ENCODE peak calls at places on chromosomes 5 and 9, in ten cellular contexts. D is WTC11; O is GM10248; R is stomach; Q is T follicular helper cell; K is stimulated activated CD4-positive, alpha-beta T cell treated with anti-CD3 and anti-CD28 coated beads, Interleukin-2, amount 100 ng/mL, for 48 hours; C is RWPE1; H is fibroblast of lung; M is NCI-H1105; W is germinal center. A is an unnamed sample.

GRCh38 chr5:3220638-3221288 is 374.9 kb upstream of the IRX1 start:
- DNase-seq in D (no peak), O (no peak), R (peak; percentile 22), Q (no peak), K (no peak), C (no peak), H (no peak), M (no peak), W (no peak), A (no peak)

GRCh38 chr5:1448511-1449011 is 3.3 kb upstream of the SLC6A3 start:
- DNase-seq in D (no peak), O (no peak), R (peak; percentile 10), Q (no peak), K (no peak), C (no peak), H (no peak), M (no peak), W (no peak), A (no peak)

GRCh38 chr5:137570070-137570469 is 70.9 kb upstream of the SPOCK1 start:
- DNase-seq in D (no peak), O (no peak), R (no peak), Q (no peak), K (no peak), C (no peak), H (no peak), M (no peak), W (no peak), A (no peak)

GRCh38 chr5:137954131-137954879 is 65.0 kb downstream of the PKD2L2 start:
- DNase-seq in D (no peak), O (no peak), R (no peak), Q (no peak), K (no peak), C (peak; percentile 63), H (peak; percentile 86), M (no peak), W (no peak), A (no peak)

GRCh38 chr9:132647355-132647754 is 22.4 kb downstream of the DDX31 start:
- DNase-seq in D (no peak), O (no peak), R (no peak), Q (no peak), K (no peak), C (no peak), H (peak; percentile 99), M (no peak), W (no peak), A (no peak)

GRCh38 chr5:107428303-107428761 is 242.4 kb downstream of the EFNA5 start:
- DNase-seq in D (no peak), O (no peak), R (no peak), Q (no peak), K (no peak), C (no peak), H (peak; percentile 24), M (no peak), W (no peak), A (no peak)

GRCh38 chr9:115058175-115058574 is 59.8 kb downstream of the TNC start:
- DNase-seq in D (no peak), O (no peak), R (no peak), Q (no peak), K (no peak), C (no peak), H (no peak), M (no peak), W (no peak), A (no peak)

GRCh38 chr5:66633754-66634153 is 37.6 kb downstream of the MAST4 start:
- DNase-seq in D (no peak), O (no peak), R (no peak), Q (no peak), K (no peak), C (no peak), H (no peak), M (peak; percentile 14), W (no peak), A (peak; percentile 68)

GRCh38 chr9:129868033-129868395 is 32.8 kb downstream of the USP20 start:
- DNase-seq in D (no peak), O (no peak), R (no peak), Q (no peak), K (no peak), C (no peak), H (no peak), M (no peak), W (no peak), A (no peak)

GRCh38 chr5:17327048-17327447 is 109.6 kb downstream of the BASP1 start:
- DNase-seq in D (no peak), O (no peak), R (no peak), Q (no peak), K (no peak), C (no peak), H (peak; percentile 22), M (no peak), W (no peak), A (no peak)

GRCh38 chr9:89494199-89494598 is 3.7 kb downstream of the SEMA4D start:
- DNase-seq in D (no peak), O (no peak), R (peak; percentile 50), Q (no peak), K (no peak), C (no peak), H (no peak), M (no peak), W (no peak), A (no peak)

GRCh38 chr5:156883316-156883875 is 33.3 kb downstream of the PPP1R2B start:
- DNase-seq in D (no peak), O (no peak), R (no peak), Q (no peak), K (no peak), C (no peak), H (no peak), M (peak; percentile 56), W (peak; percentile 18), A (no peak)

GRCh38 chr9:79568337-79569084 is 3.3 kb upstream of the TLE4 start:
- DNase-seq in D (no peak), O (peak; percentile 28), R (no peak), Q (no peak), K (no peak), C (no peak), H (no peak), M (no peak), W (peak; percentile 56), A (no peak)

GRCh38 chr5:147098233-147098790 is 136.5 kb upstream of the STK32A start:
- DNase-seq in D (peak; percentile 49), O (peak; percentile 24), R (no peak), Q (no peak), K (peak; percentile 15), C (peak; percentile 20), H (peak; percentile 44), M (peak; percentile 37), W (peak; percentile 5), A (peak; percentile 10)

GRCh38 chr9:134637696-134638502 is 3.7 kb upstream of the COL5A1 start:
- DNase-seq in D (no peak), O (no peak), R (no peak), Q (no peak), K (no peak), C (no peak), H (no peak), M (no peak), W (no peak), A (no peak)

GRCh38 chr9:33787839-33788238 is 7.5 kb upstream of the PRSS3 start:
- DNase-seq in D (no peak), O (no peak), R (no peak), Q (no peak), K (no peak), C (no peak), H (no peak), M (no peak), W (no peak), A (no peak)

GRCh38 chr5:66356011-66356565 is 212.0 kb downstream of the SREK1 start:
- DNase-seq in D (no peak), O (no peak), R (no peak), Q (no peak), K (no peak), C (peak; percentile 25), H (no peak), M (no peak), W (no peak), A (no peak)

GRCh38 chr9:77092536-77092935 is 73.1 kb downstream of the FOXB2 start:
- DNase-seq in D (no peak), O (no peak), R (no peak), Q (no peak), K (no peak), C (no peak), H (no peak), M (no peak), W (no peak), A (no peak)

GRCh38 chr5:132447196-132447595 is 43.4 kb downstream of the IRF1 start:
- DNase-seq in D (no peak), O (no peak), R (no peak), Q (no peak), K (no peak), C (no peak), H (no peak), M (no peak), W (no peak), A (no peak)

GRCh38 chr9:32581512-32582143 is 8.7 kb upstream of the NDUFB6 start:
- DNase-seq in D (no peak), O (peak; percentile 46), R (no peak), Q (no peak), K (no peak), C (peak; percentile 53), H (peak; percentile 73), M (peak; percentile 43), W (peak; percentile 30), A (peak; percentile 54)

GRCh38 chr5:14195588-14195987 is 52.4 kb downstream of the TRIO start:
- DNase-seq in D (no peak), O (no peak), R (no peak), Q (no peak), K (no peak), C (no peak), H (no peak), M (no peak), W (no peak), A (no peak)

GRCh38 chr9:84893360-84894128 is 224.0 kb downstream of the NTRK2 start:
- DNase-seq in D (no peak), O (no peak), R (no peak), Q (no peak), K (no peak), C (no peak), H (no peak), M (no peak), W (no peak), A (no peak)